ENCODE peak calls at places on chromosomes 11 and 22, in eight cellular contexts. S, R, M, H, K, Z, J and T are unnamed samples.

GRCh38 chr11:43508511-43508918 is 149.8 kb downstream of the TTC17 start:
- DNase-seq in S (no peak), R (peak; percentile 80), M (no peak), H (no peak), K (no peak), Z (peak; percentile 87), J (no peak), T (no peak)

GRCh38 chr11:17411418-17411817 is 23.0 kb upstream of the KCNJ11 start:
- DNase-seq in S (no peak), R (no peak), M (no peak), H (no peak), K (no peak), Z (no peak), J (no peak), T (no peak)

GRCh38 chr11:76161261-76161961 is 44.9 kb downstream of the WNT11 start:
- DNase-seq in S (no peak), R (no peak), M (no peak), H (peak; percentile 75), K (no peak), Z (no peak), J (peak; percentile 40), T (no peak)

GRCh38 chr11:65013130-65013691 is 749 bp upstream of the ARL2 start:
- DNase-seq in S (peak; percentile 87), R (peak; percentile 85), M (peak; percentile 84), H (peak; percentile 97), K (peak; percentile 90), Z (no peak), J (no peak), T (peak; percentile 62)

GRCh38 chr11:13889566-13890214 is 72.8 kb upstream of the SPON1 start:
- DNase-seq in S (peak; percentile 15), R (no peak), M (no peak), H (no peak), K (no peak), Z (no peak), J (no peak), T (peak; percentile 11)

GRCh38 chr22:22463855-22464540 is 44.5 kb downstream of the ZNF280B start:
- DNase-seq in S (peak; percentile 60), R (peak; percentile 71), M (peak; percentile 29), H (peak; percentile 62), K (peak; percentile 28), Z (peak; percentile 35), J (peak; percentile 88), T (peak; percentile 52)

GRCh38 chr11:17552392-17553248 is 5.6 kb downstream of the OTOG start:
- DNase-seq in S (no peak), R (no peak), M (no peak), H (no peak), K (no peak), Z (no peak), J (no peak), T (no peak)

GRCh38 chr11:18384157-18384641 is 10.2 kb upstream of the LDHA start:
- DNase-seq in S (no peak), R (peak; percentile 95), M (no peak), H (no peak), K (no peak), Z (peak; percentile 94), J (peak; percentile 12), T (no peak)

GRCh38 chr11:19398772-19399542 is 158.2 kb upstream of the E2F8 start:
- DNase-seq in S (no peak), R (peak; percentile 58), M (no peak), H (no peak), K (no peak), Z (no peak), J (no peak), T (no peak)

GRCh38 chr11:75195164-75195962 is 44.5 kb downstream of the SLCO2B1 start:
- DNase-seq in S (no peak), R (peak; percentile 49), M (no peak), H (no peak), K (no peak), Z (peak; percentile 28), J (no peak), T (no peak)

GRCh38 chr11:45333506-45333971 is 47.4 kb upstream of the SYT13 start:
- DNase-seq in S (peak; percentile 9), R (no peak), M (no peak), H (peak; percentile 69), K (no peak), Z (peak; percentile 72), J (no peak), T (no peak)

GRCh38 chr22:33842421-33843094 is 77.7 kb downstream of the LARGE1 start:
- DNase-seq in S (peak; percentile 14), R (no peak), M (no peak), H (no peak), K (no peak), Z (no peak), J (no peak), T (no peak)

GRCh38 chr11:13215157-13215556 is 62.4 kb upstream of the BMAL1 start:
- DNase-seq in S (no peak), R (peak; percentile 75), M (no peak), H (no peak), K (no peak), Z (peak; percentile 93), J (no peak), T (no peak)

GRCh38 chr11:61860054-61860903 is 31.1 kb downstream of the FADS3 start:
- DNase-seq in S (no peak), R (peak; percentile 77), M (no peak), H (no peak), K (no peak), Z (peak; percentile 71), J (no peak), T (no peak)

GRCh38 chr11:73192272-73192671 is 25.8 kb upstream of the P2RY2 start:
- DNase-seq in S (no peak), R (peak; percentile 99), M (no peak), H (no peak), K (no peak), Z (peak; percentile 51), J (no peak), T (no peak)

GRCh38 chr11:5486421-5486820 is 2.1 kb upstream of the OR52D1 start:
- DNase-seq in S (no peak), R (no peak), M (no peak), H (no peak), K (peak; percentile 1), Z (no peak), J (no peak), T (no peak)

GRCh38 chr11:95835768-95836488 is 45.6 kb downstream of the CEP57 start:
- DNase-seq in S (peak; percentile 23), R (peak; percentile 89), M (peak; percentile 29), H (peak; percentile 64), K (peak; percentile 15), Z (peak; percentile 80), J (peak; percentile 88), T (peak; percentile 40)